ENCODE peak calls at places on chromosomes 2 and 18, in four cellular contexts. L is endothelial cell; U is glutamatergic neuron; P is activated CD8-positive, alpha-beta memory T cell treated with anti-CD3 and anti-CD28 coated beads, Interleukin-2, amount 10 ng/mL, durations not matched to agents 7 days and 5 days. D is an unnamed sample.

GRCh38 chr2:228875152-228875875 is 395.8 kb downstream of the PID1 start:
- DNase-seq in U (no peak), P (no peak), L (no peak), D (no peak)

GRCh38 chr2:27697660-27698059 is 34.0 kb downstream of the SLC4A1AP start:
- DNase-seq in L (no peak), U (no peak), P (no peak), D (no peak)

GRCh38 chr2:136117391-136117841 is 533 bp downstream of the CXCR4 start:
- DNase-seq in P (peak; percentile 71), U (peak; percentile 56), L (peak; percentile 46), D (no peak)

GRCh38 chr2:37585982-37586621 is 85.3 kb downstream of the CDC42EP3 start:
- DNase-seq in L (no peak), P (peak; percentile 82), U (no peak), D (no peak)

GRCh38 chr18:28357785-28358401 is 181.0 kb upstream of the CDH2 start:
- DNase-seq in P (no peak), L (no peak), U (no peak), D (no peak)

GRCh38 chr2:133642831-133643230 is 74.6 kb upstream of the NCKAP5 start:
- DNase-seq in L (no peak), P (no peak), U (no peak), D (no peak)

GRCh38 chr2:177010134-177010533 is 202.5 kb upstream of the HNRNPA3 start:
- DNase-seq in P (no peak), L (no peak), U (no peak), D (no peak)

GRCh38 chr2:104236491-104236890 is 617.4 kb upstream of the POU3F3 start:
- DNase-seq in P (no peak), L (no peak), U (no peak), D (no peak)

GRCh38 chr2:27901219-27901618 is 10.7 kb downstream of the BABAM2 start:
- DNase-seq in L (no peak), P (no peak), U (no peak), D (no peak)

GRCh38 chr18:48931680-48932461 is 18.9 kb downstream of the SMAD7 start:
- DNase-seq in L (no peak), U (no peak), P (peak; percentile 75), D (no peak)

GRCh38 chr2:225112362-225113111 is 70.3 kb upstream of the DOCK10 start:
- DNase-seq in P (no peak), U (no peak), L (no peak), D (no peak)

GRCh38 chr2:96933528-96933927 is 52.9 kb downstream of the FAM178B start:
- DNase-seq in U (no peak), P (no peak), L (no peak), D (no peak)

GRCh38 chr2:109516445-109517117 is 97.2 kb downstream of the SEPTIN10 start:
- DNase-seq in P (no peak), L (peak; percentile 86), U (peak; percentile 90), D (no peak)

GRCh38 chr2:44778221-44778654 is 163.3 kb upstream of the SIX3 start:
- DNase-seq in P (no peak), U (peak; percentile 45), L (peak; percentile 7), D (no peak)

GRCh38 chr18:75475228-75475627 is 47.7 kb upstream of the SMIM21 start:
- DNase-seq in L (no peak), U (no peak), P (no peak), D (no peak)

GRCh38 chr18:48777737-48778111 is 173.0 kb downstream of the SMAD7 start:
- DNase-seq in U (no peak), P (no peak), L (no peak), D (no peak)

GRCh38 chr2:61792355-61792754 is 61.5 kb downstream of the FAM161A start:
- DNase-seq in P (no peak), U (no peak), L (no peak), D (no peak)

GRCh38 chr2:156333274-156333950 is 891 bp upstream of the NR4A2 start:
- DNase-seq in U (no peak), P (no peak), L (no peak), D (no peak)

GRCh38 chr2:30225131-30225762 is 6.1 kb upstream of the LBH start:
- DNase-seq in P (peak; percentile 74), U (no peak), L (peak; percentile 28), D (no peak)

GRCh38 chr18:31429623-31430022 is 17.9 kb upstream of the DSG3 start:
- DNase-seq in U (no peak), L (no peak), P (no peak), D (no peak)

GRCh38 chr2:106159867-106160785 is 34.0 kb downstream of the UXS1 start:
- DNase-seq in L (no peak), P (peak; percentile 84), U (no peak), D (no peak)

GRCh38 chr2:155708052-155708451 is 624.5 kb downstream of the NR4A2 start:
- DNase-seq in P (no peak), L (no peak), U (no peak), D (no peak)

GRCh38 chr2:196992466-196992865 is 66.0 kb upstream of the PGAP1 start:
- DNase-seq in P (no peak), L (no peak), U (no peak), D (no peak)

GRCh38 chr2:79770926-79771325 is 258.1 kb downstream of the CTNNA2 start:
- DNase-seq in L (no peak), U (no peak), P (no peak), D (no peak)

GRCh38 chr2:105517814-105518705 is 119.2 kb upstream of the FHL2 start:
- DNase-seq in P (no peak), L (no peak), U (peak; percentile 57), D (no peak)

GRCh38 chr18:39752351-39752750 is 2186.8 kb upstream of the CELF4 start:
- DNase-seq in U (no peak), P (no peak), L (no peak), D (no peak)

GRCh38 chr2:64145119-64145518 is 899 bp upstream of the PELI1 start:
- DNase-seq in U (no peak), L (no peak), P (no peak), D (no peak)

GRCh38 chr2:237091779-237092436 is 6.2 kb downstream of the COPS8 start:
- DNase-seq in U (no peak), L (no peak), P (no peak), D (no peak)